ENCODE peak calls at places on chromosomes 4 and X, in five cellular contexts. One of them, this sample, is unnamed.

GRCh38 chr4:5192678-5193077 is 141.4 kb downstream of the STK32B start:
- DNase-seq in adrenal gland: no peak
- DNase-seq in HCT116: no peak
- DNase-seq in HepG2: no peak
- DNase-seq in uterus: no peak
- DNase-seq in this sample: no peak

GRCh38 chrX:105820247-105820646 is 2.1 kb upstream of the NRK start:
- DNase-seq in adrenal gland: no peak
- DNase-seq in HCT116: no peak
- DNase-seq in HepG2: no peak
- DNase-seq in uterus: no peak
- DNase-seq in this sample: no peak

GRCh38 chr4:37735578-37735977 is 49.4 kb upstream of the RELL1 start:
- DNase-seq in adrenal gland: peak
- DNase-seq in HCT116: no peak
- DNase-seq in HepG2: no peak
- DNase-seq in uterus: no peak
- DNase-seq in this sample: no peak

GRCh38 chrX:113297456-113297855 is 456.8 kb upstream of the AMOT start:
- DNase-seq in adrenal gland: no peak
- DNase-seq in HCT116: no peak
- DNase-seq in HepG2: no peak
- DNase-seq in uterus: no peak
- DNase-seq in this sample: no peak

GRCh38 chr4:1597021-1597931 is 86.8 kb downstream of the FAM53A start:
- DNase-seq in adrenal gland: no peak
- DNase-seq in HCT116: no peak
- DNase-seq in HepG2: no peak
- DNase-seq in uterus: no peak
- DNase-seq in this sample: no peak

GRCh38 chr4:179225594-179225993 is 1783.4 kb upstream of the AGA start:
- DNase-seq in adrenal gland: no peak
- DNase-seq in HCT116: no peak
- DNase-seq in HepG2: no peak
- DNase-seq in uterus: no peak
- DNase-seq in this sample: no peak

GRCh38 chrX:65723706-65724105 is 56.3 kb downstream of the MSN start:
- DNase-seq in adrenal gland: no peak
- DNase-seq in HCT116: no peak
- DNase-seq in HepG2: no peak
- DNase-seq in uterus: no peak
- DNase-seq in this sample: no peak

GRCh38 chr4:86935833-86936721 is 1.3 kb downstream of the AFF1 start:
- DNase-seq in adrenal gland: peak
- DNase-seq in HCT116: peak
- DNase-seq in HepG2: peak
- DNase-seq in uterus: peak
- DNase-seq in this sample: no peak

GRCh38 chr4:98226396-98226795 is 34.8 kb upstream of the RAP1GDS1 start:
- DNase-seq in adrenal gland: no peak
- DNase-seq in HCT116: no peak
- DNase-seq in HepG2: no peak
- DNase-seq in uterus: no peak
- DNase-seq in this sample: no peak

GRCh38 chrX:98357146-98357545 is 1473.4 kb downstream of the RPA4 start:
- DNase-seq in adrenal gland: no peak
- DNase-seq in HCT116: no peak
- DNase-seq in HepG2: no peak
- DNase-seq in uterus: no peak
- DNase-seq in this sample: no peak

GRCh38 chr4:69308634-69309033 is 28.4 kb downstream of the UGT2B28 start:
- DNase-seq in adrenal gland: no peak
- DNase-seq in HCT116: no peak
- DNase-seq in HepG2: no peak
- DNase-seq in uterus: no peak
- DNase-seq in this sample: no peak
- H3K4me3 ChIP-seq in adrenal gland: no peak
- H3K4me3 ChIP-seq in HCT116: no peak
- H3K4me3 ChIP-seq in HepG2: no peak
- H3K4me3 ChIP-seq in uterus: no peak
- H3K4me3 ChIP-seq in this sample: no peak

DNA sequence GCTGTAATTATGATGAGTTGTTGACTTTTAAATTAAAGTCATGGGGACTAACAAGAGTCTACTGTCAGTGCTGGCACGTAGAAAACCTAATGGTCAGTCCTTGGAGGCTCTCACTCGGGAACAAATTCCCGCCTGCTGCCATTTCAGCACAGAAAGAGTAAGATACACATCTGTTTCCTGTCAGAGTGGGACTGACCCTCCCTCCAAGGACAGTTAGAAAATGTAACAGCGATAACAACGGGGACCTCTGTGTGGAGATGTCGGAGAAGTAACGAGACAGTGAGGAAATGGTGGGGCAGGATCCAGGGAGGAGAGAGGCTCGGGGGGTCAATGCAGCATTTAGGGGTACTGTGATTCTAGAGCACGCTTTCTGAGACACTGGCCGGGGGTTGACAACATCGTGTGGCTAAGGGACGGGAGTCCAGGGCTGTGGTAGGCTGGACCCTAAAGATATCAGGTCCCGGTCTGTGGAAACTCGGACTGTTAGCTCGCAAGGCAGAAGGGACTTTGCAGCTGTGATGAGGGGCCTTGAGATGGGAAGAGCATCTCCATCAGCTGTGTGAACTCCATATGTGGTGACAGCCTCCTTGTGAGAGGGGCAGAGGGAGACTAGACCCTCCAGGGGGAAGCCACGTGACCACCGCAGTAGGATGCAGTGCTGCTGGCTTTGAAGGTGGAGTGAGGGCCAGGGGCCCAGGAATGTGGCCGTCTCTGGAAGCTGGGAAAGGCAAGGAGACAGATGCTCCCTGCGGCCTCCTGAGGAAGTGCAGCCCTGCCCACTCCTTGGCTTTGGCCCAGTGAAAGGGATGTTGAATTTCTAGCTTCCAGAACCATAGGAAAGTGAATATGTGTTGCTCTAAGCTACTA is 35.8 kb upstream of the SORCS2 start:
- DNase-seq in adrenal gland: peak
- DNase-seq in HCT116: no peak
- DNase-seq in HepG2: no peak
- DNase-seq in uterus: peak
- DNase-seq in this sample: no peak
- TF ChIP-seq CTCF in adrenal gland: peak
- TF ChIP-seq CTCF in HCT116: no peak
- TF ChIP-seq CTCF in HepG2: no peak
- TF ChIP-seq CTCF in uterus: peak
- TF ChIP-seq CTCF in this sample: peak

GRCh38 chrX:136202889-136203288 is 48.3 kb downstream of the MAP7D3 start:
- DNase-seq in adrenal gland: no peak
- DNase-seq in HCT116: no peak
- DNase-seq in HepG2: no peak
- DNase-seq in uterus: no peak
- DNase-seq in this sample: no peak
- H3K27ac ChIP-seq in adrenal gland: no peak
- H3K27ac ChIP-seq in HCT116: no peak
- H3K27ac ChIP-seq in HepG2: no peak
- H3K27ac ChIP-seq in uterus: peak
- H3K27ac ChIP-seq in this sample: no peak

DNA sequence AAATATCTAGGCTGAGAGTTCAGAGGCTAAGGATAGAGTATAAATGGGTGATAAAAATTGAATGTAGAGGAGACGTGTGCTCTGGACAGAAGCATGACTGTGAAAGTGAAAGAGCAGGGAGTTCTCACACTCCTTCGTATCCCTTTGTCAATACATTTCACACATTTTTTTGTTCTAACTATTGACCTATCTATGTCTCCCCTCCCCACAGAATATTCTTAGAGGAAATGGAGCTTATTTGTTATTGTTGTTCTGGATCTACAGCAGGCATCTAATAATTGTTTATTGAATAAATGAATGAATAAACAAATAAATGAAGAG is 57.6 kb downstream of the ENPEP start:
- DNase-seq in adrenal gland: no peak
- DNase-seq in HCT116: no peak
- DNase-seq in HepG2: no peak
- DNase-seq in uterus: no peak
- DNase-seq in this sample: no peak
- H3K4me3 ChIP-seq in adrenal gland: no peak
- H3K4me3 ChIP-seq in HCT116: no peak
- H3K4me3 ChIP-seq in HepG2: no peak
- H3K4me3 ChIP-seq in uterus: no peak
- H3K4me3 ChIP-seq in this sample: no peak

DNA sequence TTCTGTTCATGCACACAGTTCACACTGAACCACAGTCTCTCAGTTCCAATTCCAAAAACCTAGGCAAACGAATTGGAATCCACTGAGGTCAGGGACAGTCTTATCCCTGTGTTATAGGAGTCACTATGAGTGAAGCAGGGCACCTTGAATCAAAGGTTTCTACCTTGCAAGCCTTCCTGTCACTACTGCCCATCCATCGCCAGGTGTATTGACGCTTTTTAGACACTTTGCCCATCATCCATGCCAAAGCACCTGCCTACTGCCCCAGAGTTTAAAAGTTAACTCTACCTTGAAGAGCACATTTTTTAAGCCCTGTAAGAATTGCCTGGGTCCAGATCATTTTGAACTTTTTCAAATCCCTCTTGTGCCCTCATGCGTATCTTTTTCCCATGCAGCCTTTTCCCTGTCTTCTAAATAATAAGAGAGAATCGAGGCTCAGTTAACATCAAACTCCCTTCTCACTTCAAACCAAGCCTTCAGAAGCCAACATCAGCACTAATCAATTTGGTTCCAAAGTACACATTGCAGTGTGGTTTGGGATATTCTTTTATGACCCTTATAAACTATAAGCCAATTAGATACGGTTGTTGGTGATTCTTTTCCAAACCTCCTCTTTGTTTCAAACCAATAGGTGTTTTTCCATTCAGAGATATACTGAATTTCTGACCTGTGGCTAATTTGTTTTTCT is 23.6 kb downstream of the FAM114A1 start:
- DNase-seq in adrenal gland: no peak
- DNase-seq in HCT116: no peak
- DNase-seq in HepG2: no peak
- DNase-seq in uterus: no peak
- DNase-seq in this sample: no peak
- TF ChIP-seq CTCF in adrenal gland: no peak
- TF ChIP-seq CTCF in HCT116: no peak
- TF ChIP-seq CTCF in HepG2: no peak
- TF ChIP-seq CTCF in uterus: no peak
- TF ChIP-seq CTCF in this sample: no peak

GRCh38 chr4:168876106-168876505 is 133.9 kb downstream of the CBR4 start:
- DNase-seq in adrenal gland: no peak
- DNase-seq in HCT116: no peak
- DNase-seq in HepG2: no peak
- DNase-seq in uterus: no peak
- DNase-seq in this sample: no peak
- H3K27ac ChIP-seq in adrenal gland: no peak
- H3K27ac ChIP-seq in HCT116: no peak
- H3K27ac ChIP-seq in HepG2: no peak
- H3K27ac ChIP-seq in uterus: peak
- H3K27ac ChIP-seq in this sample: no peak

DNA sequence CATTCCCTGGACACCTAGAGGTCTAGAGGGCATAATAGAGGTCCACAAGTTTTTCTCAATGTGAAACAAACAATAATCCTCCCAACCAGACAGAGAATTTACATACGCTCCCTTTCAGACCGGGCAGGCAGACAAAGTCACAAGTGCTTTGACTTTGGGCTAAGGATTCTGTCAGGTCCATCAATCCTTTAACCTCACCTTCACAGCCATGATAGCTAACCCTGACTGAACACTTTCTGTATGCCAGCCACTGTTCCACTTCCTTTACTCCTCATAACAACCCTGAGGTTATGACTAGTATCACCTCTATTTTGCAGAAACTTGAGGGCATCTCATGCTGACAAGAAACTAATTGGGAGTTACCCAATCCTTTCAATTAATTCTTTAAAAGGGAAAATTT is 118.8 kb upstream of the AFF2 start:
- DNase-seq in adrenal gland: no peak
- DNase-seq in HCT116: no peak
- DNase-seq in HepG2: no peak
- DNase-seq in uterus: no peak
- DNase-seq in this sample: no peak
- H3K4me3 ChIP-seq in adrenal gland: no peak
- H3K4me3 ChIP-seq in HCT116: no peak
- H3K4me3 ChIP-seq in HepG2: no peak
- H3K4me3 ChIP-seq in uterus: no peak
- H3K4me3 ChIP-seq in this sample: no peak

GRCh38 chr4:186149872-186150271 is 41.5 kb upstream of the CYP4V2 start:
- DNase-seq in adrenal gland: peak
- DNase-seq in HCT116: no peak
- DNase-seq in HepG2: peak
- DNase-seq in uterus: peak
- DNase-seq in this sample: no peak
- TF ChIP-seq CTCF in adrenal gland: no peak
- TF ChIP-seq CTCF in HCT116: no peak
- TF ChIP-seq CTCF in HepG2: peak
- TF ChIP-seq CTCF in uterus: no peak
- TF ChIP-seq CTCF in this sample: no peak

This sample was measured in AG04450.